ENCODE peak calls at places on chromosomes 1 and 21, in five cellular contexts. D, Z, H, X and I are unnamed samples. For H3K4me1, the result is how much of the 10 kb centered on the place peaks cover.

GRCh38 chr1:228072658-228073043 is 9.9 kb upstream of the ARF1 start:
- DNase-seq in D (no peak), Z (no peak), H (no peak), X (no peak), I (no peak)

GRCh38 chr1:181083842-181084605 is 4.5 kb upstream of the IER5 start:
- DNase-seq in H (peak), D (no peak), X (peak), Z (peak), I (peak)

GRCh38 chr1:17653728-17654351 is 101.3 kb upstream of the ACTL8 start:
- DNase-seq in Z (no peak), H (peak), D (peak), X (peak), I (no peak)

GRCh38 chr1:204445860-204446412 is 34.3 kb upstream of the PPP1R15B start:
- DNase-seq in X (peak), D (peak), Z (no peak), H (no peak), I (no peak)

GRCh38 chr1:78410643-78411042 is 80.1 kb upstream of the PTGFR start:
- DNase-seq in H (no peak), X (no peak), D (no peak), Z (no peak), I (no peak)

GRCh38 chr1:206911064-206911663 is 10.6 kb downstream of the FCMR start:
- DNase-seq in X (peak), Z (no peak), H (peak), D (no peak), I (no peak)

GRCh38 chr1:230788561-230789275 is 41.5 kb downstream of the CAPN9 start:
- DNase-seq in X (no peak), H (no peak), Z (no peak), D (no peak), I (no peak)

GRCh38 chr1:155176544-155177071 is 3.0 kb downstream of the TRIM46 start:
- DNase-seq in Z (peak), X (peak), H (peak), D (peak), I (peak)

GRCh38 chr1:17683551-17683950 is 71.6 kb upstream of the ACTL8 start:
- DNase-seq in D (no peak), X (no peak), H (no peak), Z (no peak), I (no peak)

GRCh38 chr1:15510611-15511405 is 13.2 kb downstream of the CASP9 start:
- DNase-seq in Z (no peak), H (peak), X (no peak), D (no peak), I (no peak)

GRCh38 chr1:45589861-45590260 is 6.0 kb downstream of the NASP start:
- DNase-seq in H (no peak), Z (no peak), X (no peak), D (no peak), I (no peak)

GRCh38 chr1:8429549-8430105 is 111.7 kb downstream of the SLC45A1 start:
- DNase-seq in D (no peak), X (no peak), Z (no peak), H (no peak), I (no peak)

GRCh38 chr21:39630191-39630591 is 17.5 kb downstream of the B3GALT5 start:
- DNase-seq in H (no peak), Z (no peak), D (no peak), X (peak), I (no peak)

GRCh38 chr1:203906932-203907331 is 45.5 kb downstream of the SNRPE start:
- DNase-seq in X (peak), D (no peak), Z (no peak), H (no peak), I (no peak)

GRCh38 chr21:26115899-26116298 is 54.7 kb downstream of the APP start:
- DNase-seq in Z (no peak), X (peak), H (no peak), D (no peak), I (no peak)

GRCh38 chr1:160637821-160638539 is 8.9 kb downstream of the SLAMF1 start:
- DNase-seq in Z (no peak), H (no peak), D (no peak), X (no peak), I (no peak)

GRCh38 chr1:155835548-155835947 is 21.5 kb downstream of the GON4L start:
- DNase-seq in D (no peak), Z (no peak), X (no peak), H (no peak), I (no peak)

GRCh38 chr1:30144831-30145230 is 578.6 kb downstream of the MATN1 start:
- DNase-seq in X (no peak), H (no peak), D (no peak), Z (no peak), I (no peak)

GRCh38 chr1:30977105-30977504 is 68.5 kb upstream of the SDC3 start:
- DNase-seq in H (no peak), Z (no peak), X (peak), D (no peak), I (no peak)

GRCh38 chr21:41835711-41836154 is 43.4 kb downstream of the PRDM15 start:
- DNase-seq in X (no peak), Z (no peak), H (no peak), D (no peak), I (no peak)

GRCh38 chr1:161382214-161383019 is 14.7 kb upstream of the CFAP126 start:
- DNase-seq in X (peak), Z (no peak), D (no peak), H (no peak), I (no peak)

GRCh38 chr1:118110580-118110979 is 74.4 kb downstream of the SPAG17 start:
- DNase-seq in Z (no peak), X (no peak), H (no peak), D (no peak), I (no peak)

GRCh38 chr1:15584489-15585363 is at the start of gene AGMAT:
- DNase-seq in D (peak), X (peak), Z (peak), H (peak), I (peak)

GRCh38 chr1:92210701-92211100 is 7.0 kb upstream of the C1orf146 start:
- DNase-seq in Z (no peak), H (no peak), X (no peak), D (no peak), I (no peak)

GRCh38 chr1:15660151-15660550 is 24.0 kb upstream of the PLEKHM2 start:
- DNase-seq in X (no peak), Z (no peak), H (no peak), D (no peak), I (no peak)

GRCh38 chr1:16727190-16728111 is 12.9 kb upstream of the RNU1-4 start:
- DNase-seq in D (peak), Z (peak), X (peak), H (no peak), I (no peak)

GRCh38 chr1:107683198-107683657 is 281.8 kb downstream of the VAV3 start:
- DNase-seq in Z (no peak), X (no peak), D (no peak), H (no peak), I (no peak)

GRCh38 chr1:209560529-209560928 is 23.0 kb upstream of the CAMK1G start:
- DNase-seq in X (no peak), Z (no peak), D (no peak), H (no peak), I (no peak)

GRCh38 chr21:45456014-45456835 is 51.3 kb downstream of the COL18A1 start:
- DNase-seq in H (no peak), D (peak), X (no peak), Z (peak), I (no peak)
- H3K27ac ChIP-seq in H (no peak), D (peak), X (no peak), Z (peak), I (peak)

DNA sequence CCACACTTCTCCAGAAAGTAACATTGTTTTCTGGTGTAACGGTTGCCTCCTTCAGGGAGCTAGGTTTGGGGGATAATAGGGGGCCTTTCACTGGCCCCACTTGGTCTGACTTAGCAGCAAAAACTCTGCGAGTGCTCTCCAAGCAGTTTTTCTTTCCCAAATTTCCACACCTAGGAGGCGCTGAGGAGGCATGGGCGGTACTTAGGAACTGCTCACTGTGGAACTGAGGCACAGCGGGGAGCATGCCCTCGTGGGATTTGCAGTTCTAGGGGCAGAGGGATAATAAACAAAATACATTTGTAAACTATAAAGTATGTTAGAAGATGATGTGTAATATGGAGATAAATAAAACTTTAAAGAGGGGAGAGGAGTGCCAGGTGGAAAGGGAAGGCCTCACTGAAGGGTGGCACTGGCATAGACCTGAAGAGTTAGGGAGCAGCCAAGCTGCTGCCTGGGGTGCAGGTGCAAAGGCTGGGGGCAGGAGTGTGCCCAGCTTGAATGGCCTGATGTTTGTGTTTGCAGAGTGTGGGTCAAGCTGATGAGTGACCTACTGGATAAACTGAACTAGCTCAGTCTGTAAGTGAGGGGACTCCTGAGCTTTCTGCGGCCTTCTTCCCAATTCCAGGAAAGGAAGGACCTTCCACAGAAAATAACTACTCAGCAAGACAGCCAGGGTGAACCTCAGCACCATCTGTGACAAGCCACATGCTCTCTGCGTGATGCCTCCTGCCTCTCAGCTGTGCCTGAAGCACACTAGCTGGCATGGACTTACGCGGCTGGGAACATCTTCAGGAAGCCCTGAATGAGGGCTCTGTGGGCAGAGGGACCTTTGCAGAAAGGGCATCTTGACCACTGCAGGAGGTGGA is 1.9 kb downstream of the EPHX1 start:
- DNase-seq in Z (peak), D (no peak), X (peak), H (peak), I (no peak)
- H3K4me3 ChIP-seq in Z (peak), D (peak), X (no peak), H (peak), I (peak)

GRCh38 chr1:2294661-2295060 is 66.5 kb downstream of the SKI start:
- DNase-seq in X (no peak), Z (no peak), D (no peak), H (no peak), I (no peak)
- H3K4me1 ChIP-seq in X (half or more), Z (under half), D (half or more), H (under half), I (half or more)

GRCh38 chr1:84407524-84408318 is 9.4 kb downstream of the DNASE2B start:
- DNase-seq in X (no peak), Z (no peak), D (no peak), H (no peak), I (no peak)
- H3K27ac ChIP-seq in X (no peak), Z (no peak), D (no peak), H (no peak), I (no peak)

DNA sequence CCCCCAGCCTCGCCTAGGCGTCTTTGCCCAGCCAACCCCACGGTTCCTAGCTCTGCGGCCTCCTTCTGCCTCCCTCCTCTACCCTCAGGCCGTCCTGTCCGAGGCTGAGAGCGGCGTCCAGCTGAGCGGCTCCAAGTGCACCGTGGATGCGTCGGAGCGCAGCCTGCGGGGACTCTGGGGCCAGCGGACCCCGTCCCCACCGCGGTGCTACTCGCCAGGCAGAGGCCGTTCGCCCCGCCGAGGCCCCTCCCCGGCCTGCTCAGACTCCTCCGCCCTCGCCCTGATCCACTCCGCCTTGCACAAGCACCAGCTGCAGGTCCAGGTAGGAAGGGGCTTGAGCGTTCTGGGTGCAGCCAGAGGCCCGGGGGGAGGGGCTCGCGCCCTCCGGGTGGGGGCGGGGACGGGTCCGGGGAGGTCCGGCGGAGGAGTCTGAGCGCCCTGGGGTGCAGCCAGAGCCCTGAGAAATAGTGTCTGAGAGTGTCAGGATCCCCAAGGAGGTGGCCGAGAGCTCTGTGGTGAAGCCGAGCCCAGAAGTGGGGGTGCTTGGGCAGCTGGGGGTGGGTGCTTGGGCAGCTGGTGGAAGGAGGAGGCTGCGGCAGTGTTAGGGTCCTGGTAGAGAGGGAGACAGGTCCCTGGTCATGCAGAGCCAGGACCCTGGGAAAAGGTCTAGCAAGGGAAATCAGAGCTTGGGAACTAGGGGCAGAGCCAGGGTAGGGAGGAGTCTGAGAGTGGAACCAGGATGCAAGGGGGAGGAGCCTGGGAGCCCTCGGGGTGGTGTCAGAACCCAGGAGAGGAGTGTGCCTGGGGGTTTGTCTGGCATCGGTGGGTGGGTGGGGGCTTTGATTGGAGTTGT is 3.2 kb upstream of the NBPF3 start:
- DNase-seq in Z (no peak), X (no peak), H (peak), D (no peak), I (peak)
- H3K4me3 ChIP-seq in Z (no peak), X (peak), H (no peak), D (peak), I (peak)

GRCh38 chr21:34133392-34133791 is 60.0 kb downstream of the MRPS6 start:
- DNase-seq in D (no peak), H (no peak), Z (no peak), X (no peak), I (no peak)

GRCh38 chr21:34133802-34134201 is 60.4 kb downstream of the MRPS6 start:
- DNase-seq in Z (no peak), H (no peak), D (no peak), X (no peak), I (no peak)

GRCh38 chr21:34131586-34131985 is 58.2 kb downstream of the MRPS6 start:
- DNase-seq in Z (no peak), H (no peak), D (no peak), X (peak), I (no peak)

GRCh38 chr21:34132202-34132601 is 58.8 kb downstream of the MRPS6 start:
- DNase-seq in Z (no peak), H (no peak), D (no peak), X (no peak), I (no peak)

DNA sequence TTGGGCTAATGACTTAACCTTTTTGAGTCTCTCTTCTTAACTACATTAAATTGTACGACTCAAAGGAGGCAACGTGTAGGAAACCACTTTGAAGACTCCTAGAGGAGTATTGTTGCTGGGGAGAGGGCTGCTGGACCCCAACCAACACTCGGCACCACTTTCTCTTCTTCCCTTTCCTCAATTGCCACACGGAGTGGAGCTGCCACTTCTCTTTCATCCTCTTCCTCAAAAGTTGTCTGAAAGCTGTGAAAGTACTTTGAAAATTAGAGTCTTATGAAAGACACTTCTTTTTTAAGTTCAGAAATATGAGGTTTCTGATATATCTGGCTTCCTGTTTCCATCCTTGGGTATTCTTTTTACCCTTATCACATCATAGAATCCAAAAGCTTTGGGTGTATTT is 59.5 kb downstream of the MRPS6 start:
- DNase-seq in Z (no peak), X (no peak), D (no peak), H (no peak), I (no peak)
- H3K4me1 ChIP-seq in Z (under half), X (under half), D (under half), H (under half), I (under half)

GRCh38 chr1:162678439-162678838 is 46.2 kb downstream of the DDR2 start:
- DNase-seq in D (no peak), H (no peak), X (peak), Z (no peak), I (no peak)

GRCh38 chr1:162679298-162679697 is 47.0 kb downstream of the DDR2 start:
- DNase-seq in D (no peak), Z (no peak), H (no peak), X (no peak), I (no peak)

GRCh38 chr1:162680419-162681126 is 48.3 kb downstream of the DDR2 start:
- DNase-seq in Z (no peak), D (no peak), X (no peak), H (no peak), I (no peak)

GRCh38 chr1:162682013-162682419 is 49.8 kb downstream of the DDR2 start:
- DNase-seq in X (no peak), D (no peak), H (peak), Z (peak), I (no peak)

GRCh38 chr1:162681127-162681435 is 48.8 kb downstream of the DDR2 start:
- DNase-seq in H (no peak), Z (no peak), X (no peak), D (no peak), I (no peak)
- H3K27ac ChIP-seq in H (no peak), Z (peak), X (no peak), D (no peak), I (no peak)

GRCh38 chr1:25890249-25891034 is 14.9 kb upstream of the PAQR7 start:
- DNase-seq in H (peak), X (peak), Z (no peak), D (no peak), I (no peak)
- H3K4me3 ChIP-seq in H (no peak), X (no peak), Z (no peak), D (no peak), I (no peak)

GRCh38 chr1:187790724-187791123 is 962.0 kb downstream of the PLA2G4A start:
- DNase-seq in D (no peak), Z (no peak), X (no peak), H (no peak), I (no peak)

GRCh38 chr1:187794561-187794960 is 965.8 kb downstream of the PLA2G4A start:
- DNase-seq in D (no peak), H (no peak), Z (no peak), X (no peak), I (no peak)

GRCh38 chr1:187787696-187788095 is 958.9 kb downstream of the PLA2G4A start:
- DNase-seq in D (no peak), X (no peak), Z (no peak), H (no peak), I (no peak)

DNA sequence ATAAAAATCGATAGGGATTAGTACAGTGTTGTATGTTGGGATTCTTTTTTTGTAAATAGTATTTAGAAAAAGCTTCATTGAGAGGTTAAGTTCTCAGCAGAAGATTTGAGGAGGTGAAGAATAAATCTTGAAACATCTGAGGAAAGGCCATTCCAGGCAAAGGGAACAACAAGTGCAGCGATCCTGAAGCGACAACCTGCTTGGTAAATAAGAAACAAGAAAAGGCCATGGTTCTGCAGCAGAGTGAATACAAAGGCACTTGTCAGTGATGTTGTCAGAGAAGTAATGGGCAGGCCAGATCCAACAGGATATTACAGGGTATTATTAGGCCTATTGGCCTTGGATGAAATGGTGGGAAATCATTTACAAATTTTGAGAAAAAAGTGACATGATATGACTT is 959.9 kb downstream of the PLA2G4A start:
- DNase-seq in D (no peak), H (no peak), X (no peak), Z (no peak), I (no peak)
- H3K4me1 ChIP-seq in D (under half), H (under half), X (under half), Z (under half), I (under half)